ENCODE peak calls at places on chromosome 6, in four cellular contexts. F is HepG2, B is K562, E is GM12878. X is an unnamed sample.

GRCh38 chr6:362924-363249 is 28.7 kb upstream of the IRF4 start:
- DNase-seq in F (no peak), B (no peak), E (no peak), X (no peak)

GRCh38 chr6:34333858-34334257 is 58.6 kb downstream of the NUDT3 start:
- DNase-seq in F (no peak), B (no peak), E (no peak), X (no peak)

GRCh38 chr6:116450769-116451740 is 10.1 kb upstream of the CALHM6 start:
- DNase-seq in F (no peak), B (no peak), E (peak), X (no peak)

GRCh38 chr6:39665871-39666270 is 59.3 kb downstream of the KIF6 start:
- DNase-seq in F (no peak), B (no peak), E (no peak), X (no peak)

GRCh38 chr6:23137596-23137995 is 568.2 kb downstream of the HDGFL1 start:
- DNase-seq in F (no peak), B (no peak), E (no peak), X (no peak)

GRCh38 chr6:53796791-53797190 is 2.0 kb downstream of the LRRC1 start:
- DNase-seq in F (no peak), B (no peak), E (no peak), X (no peak)

GRCh38 chr6:137794510-137795200 is 72.4 kb upstream of the TNFAIP3 start:
- DNase-seq in F (peak), B (peak), E (no peak), X (no peak)

GRCh38 chr6:2935566-2936291 is 32.6 kb upstream of the SERPINB9 start:
- DNase-seq in F (no peak), B (no peak), E (no peak), X (peak)

GRCh38 chr6:18264338-18265098 is at the start of gene DEK:
- DNase-seq in F (peak), B (peak), E (no peak), X (no peak)

GRCh38 chr6:52598123-52598823 is 21.4 kb upstream of the TRAM2 start:
- DNase-seq in F (peak), B (peak), E (no peak), X (peak)

GRCh38 chr6:52598824-52599190 is 21.9 kb upstream of the TRAM2 start:
- DNase-seq in F (no peak), B (no peak), E (no peak), X (no peak)

GRCh38 chr6:52605610-52606185 is 28.8 kb upstream of the TRAM2 start:
- DNase-seq in F (no peak), B (no peak), E (no peak), X (no peak)

GRCh38 chr6:52597738-52598122 is 20.9 kb upstream of the TRAM2 start:
- DNase-seq in F (no peak), B (no peak), E (no peak), X (no peak)

GRCh38 chr6:52603000-52603795 is 26.3 kb upstream of the TRAM2 start:
- DNase-seq in F (no peak), B (no peak), E (no peak), X (no peak)
- TF ChIP-seq CBX5 in F (no peak), B (no peak), E (no peak), X (no peak)

DNA sequence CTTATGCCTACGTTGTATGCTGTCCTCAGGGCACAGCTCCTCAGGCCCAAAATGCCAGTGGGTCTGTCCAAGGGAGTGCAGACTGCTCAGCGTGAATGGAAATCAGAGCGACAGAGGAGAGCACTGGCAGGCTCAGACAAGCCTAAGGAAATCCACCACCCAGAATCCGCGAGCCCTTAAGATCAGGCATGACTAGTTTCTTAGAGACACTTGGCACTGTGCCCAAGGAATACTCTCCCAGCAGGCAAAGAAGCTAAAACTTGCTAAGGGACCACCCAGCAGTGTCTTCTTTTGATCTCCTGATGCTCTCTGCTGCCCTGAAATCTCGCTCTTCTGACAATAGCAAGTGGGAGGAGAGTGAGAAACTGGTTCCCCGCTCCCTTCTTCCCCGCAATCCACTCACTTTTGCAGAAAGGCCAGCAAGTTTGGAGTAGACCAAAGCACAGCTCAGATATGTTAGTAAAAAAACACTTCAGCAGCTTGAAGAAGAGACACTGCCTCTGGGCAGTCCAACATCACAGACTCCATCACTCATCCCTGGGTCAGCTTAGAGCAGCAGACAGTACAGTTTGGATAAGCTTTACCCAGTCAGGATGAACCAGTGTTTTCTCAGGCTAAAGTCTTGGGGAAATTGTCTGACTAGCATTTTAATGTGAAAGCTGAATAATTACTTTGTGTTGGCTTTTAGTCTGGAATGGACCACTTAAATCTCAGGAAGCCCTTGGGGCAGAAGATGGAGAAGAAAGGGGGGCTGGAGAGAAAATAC is 32.4 kb downstream of the TRAF3IP2 start:
- DNase-seq in F (no peak), B (no peak), E (no peak), X (no peak)
- TF ChIP-seq CBX5 in F (no peak), B (no peak), E (no peak), X (no peak)

GRCh38 chr6:12474167-12475140 is 184.3 kb downstream of the EDN1 start:
- DNase-seq in F (peak), B (no peak), E (no peak), X (no peak)

GRCh38 chr6:12467706-12468670 is 177.8 kb downstream of the EDN1 start:
- DNase-seq in F (no peak), B (no peak), E (no peak), X (no peak)

GRCh38 chr6:12476484-12476883 is 186.3 kb downstream of the EDN1 start:
- DNase-seq in F (no peak), B (no peak), E (no peak), X (no peak)

GRCh38 chr6:12473494-12473893 is 183.3 kb downstream of the EDN1 start:
- DNase-seq in F (no peak), B (no peak), E (no peak), X (no peak)

DNA sequence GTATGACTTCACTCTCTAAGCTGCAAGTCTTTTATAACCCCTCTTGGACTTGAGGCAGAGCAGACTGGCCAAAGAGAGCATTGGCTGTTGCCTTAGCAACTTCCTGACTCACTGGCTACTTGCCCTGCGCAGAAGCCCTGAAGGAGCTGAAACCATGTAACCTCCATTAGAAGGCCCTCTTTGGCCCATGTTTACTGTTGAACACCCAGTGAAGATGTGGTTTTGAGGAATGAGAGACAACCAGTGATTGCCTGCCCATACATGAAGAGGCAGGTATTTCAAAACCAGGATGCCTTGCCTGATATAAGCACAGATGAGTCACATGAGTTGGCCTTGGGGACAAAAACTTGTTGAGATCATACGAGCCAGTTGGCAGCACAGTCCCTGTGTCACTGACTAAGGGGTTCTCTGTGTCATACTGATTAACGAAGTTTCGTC is 182.5 kb downstream of the EDN1 start:
- DNase-seq in F (peak), B (no peak), E (no peak), X (no peak)
- TF ChIP-seq CBX5 in F (no peak), B (no peak), E (no peak), X (no peak)

DNA sequence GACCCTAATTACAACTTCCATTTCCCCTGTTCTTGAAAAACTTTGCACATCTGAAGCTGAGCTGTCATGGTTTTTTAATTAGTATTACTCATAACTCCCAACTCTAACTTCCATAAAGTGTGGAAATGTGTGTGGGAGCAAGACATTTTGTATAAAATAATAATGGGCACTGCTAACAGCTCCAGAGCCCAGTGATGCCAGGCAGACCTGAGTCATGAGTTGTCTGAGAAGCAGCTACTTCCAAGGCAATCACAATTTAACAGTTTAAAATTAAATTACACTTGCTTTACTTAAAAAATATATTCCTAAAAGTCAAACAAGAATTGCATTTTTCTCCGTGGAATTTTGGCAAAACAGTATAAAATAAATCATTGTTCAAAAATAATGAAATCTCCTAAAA is 6.4 kb downstream of the SLC2A12 start:
- DNase-seq in F (no peak), B (no peak), E (no peak), X (no peak)
- TF ChIP-seq CBX5 in F (no peak), B (no peak), E (no peak), X (no peak)

DNA sequence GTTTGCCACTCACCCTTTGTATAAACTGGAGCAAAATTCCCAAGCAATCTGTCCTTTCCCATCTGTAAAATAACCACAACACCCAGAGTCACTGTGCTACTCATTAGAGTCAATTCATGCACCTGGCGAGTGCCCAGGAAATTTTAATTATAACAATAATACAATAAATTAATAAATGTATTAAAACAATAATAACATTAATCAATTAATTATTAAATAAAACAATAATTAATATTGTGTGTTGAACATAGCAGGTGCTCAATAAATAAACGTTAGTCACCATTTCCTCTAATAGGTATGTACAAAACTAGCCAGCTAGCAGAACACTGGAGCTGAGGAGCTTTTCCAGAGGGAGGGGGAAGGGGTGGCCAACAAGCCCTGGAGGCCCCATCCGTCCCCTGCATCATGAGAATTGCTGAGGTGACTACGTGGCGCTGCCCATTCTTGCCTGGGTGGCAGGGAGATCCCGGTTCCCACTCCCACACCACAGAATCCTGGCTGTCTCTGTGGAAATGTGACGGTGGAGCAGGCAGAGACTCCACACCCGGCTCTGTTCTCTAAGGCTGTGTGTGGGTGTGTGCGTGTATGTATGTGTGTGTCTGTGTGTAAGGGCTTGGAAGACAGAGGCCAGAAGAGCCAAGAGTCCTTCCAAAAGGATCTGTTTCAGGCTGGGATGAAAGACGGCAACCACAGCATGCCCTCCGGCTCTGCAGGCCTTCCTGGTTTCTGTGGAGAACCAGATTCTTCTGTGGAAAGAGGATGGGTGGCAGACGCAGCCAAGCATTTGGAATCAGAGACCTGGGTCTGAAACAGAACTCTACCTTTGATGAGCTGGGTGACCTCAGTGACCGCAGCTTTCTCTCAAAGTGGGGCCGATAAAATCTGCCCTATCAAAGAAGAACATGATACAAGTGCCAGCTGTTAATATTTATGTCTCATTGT is 18.8 kb upstream of the EZR start:
- DNase-seq in F (no peak), B (no peak), E (no peak), X (no peak)
- TF ChIP-seq CBX5 in F (no peak), B (no peak), E (no peak), X (no peak)

DNA sequence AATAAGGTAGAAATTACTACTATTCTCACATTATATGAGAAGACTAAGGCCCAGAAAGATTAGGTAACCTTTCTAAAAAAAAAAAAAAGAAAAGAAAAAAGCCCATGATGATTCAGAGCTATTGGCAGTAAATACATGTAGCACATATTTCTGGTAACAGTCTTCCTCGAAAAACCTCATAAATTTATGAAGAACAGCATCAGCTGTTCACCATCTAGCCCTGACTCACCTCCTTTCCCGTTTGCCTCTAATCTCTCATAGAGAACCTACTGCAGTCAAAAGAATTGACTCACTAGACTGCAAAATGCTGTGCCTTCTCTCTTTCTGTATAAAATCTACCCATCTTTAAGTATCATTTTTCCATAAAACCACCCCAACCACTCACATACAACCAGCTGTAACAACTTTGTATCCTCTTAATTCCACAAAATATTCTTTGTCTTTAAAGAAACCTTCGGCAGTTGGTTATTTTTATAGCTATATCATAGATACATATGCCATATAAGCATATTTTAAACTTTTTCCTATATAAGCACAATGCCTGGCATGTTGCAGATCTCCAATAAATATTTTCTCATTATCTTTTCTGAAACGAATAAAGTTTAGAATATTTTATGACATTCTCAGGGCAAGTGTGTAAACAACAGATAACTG is 152.7 kb upstream of the ENPP5 start:
- DNase-seq in F (no peak), B (no peak), E (no peak), X (no peak)
- TF ChIP-seq CBX5 in F (no peak), B (no peak), E (no peak), X (no peak)

DNA sequence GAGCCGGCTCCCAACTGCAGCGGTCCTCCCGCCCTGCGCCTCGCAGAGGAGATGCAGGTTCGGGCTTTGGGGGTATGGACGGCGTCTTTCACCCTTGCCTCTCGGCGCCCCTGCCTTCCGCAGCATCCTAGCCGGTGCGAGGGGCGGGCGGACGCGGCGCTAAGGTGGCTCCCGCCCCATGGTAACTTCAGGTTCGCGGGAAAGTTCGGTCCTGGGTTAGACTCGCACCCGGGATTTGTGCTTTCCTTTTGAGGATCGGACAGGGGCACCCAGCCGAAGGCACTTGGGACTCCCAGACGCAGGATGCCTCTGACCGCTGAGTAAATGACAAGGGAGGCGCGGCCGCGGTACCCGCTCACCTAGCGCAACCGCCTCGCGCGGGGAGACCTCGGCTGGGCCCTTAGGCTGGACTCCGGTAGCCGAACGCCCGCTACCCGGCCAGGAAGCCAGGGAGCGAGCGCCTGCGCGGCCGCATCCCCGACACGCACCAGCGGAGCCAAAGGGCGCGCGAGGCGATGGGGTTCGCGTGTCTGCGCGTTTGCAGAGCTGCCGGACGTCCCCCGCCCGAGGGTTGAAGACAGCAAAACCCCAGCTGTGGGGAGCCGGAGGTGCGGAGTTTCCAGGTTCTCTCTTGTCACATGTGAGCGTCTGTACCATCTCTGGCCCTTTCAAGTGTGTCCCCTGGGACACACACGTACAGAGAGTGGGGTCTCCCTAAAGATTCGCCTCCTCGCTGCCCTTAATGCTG is 1.1 kb downstream of the RSPO3 start:
- DNase-seq in F (no peak), B (no peak), E (no peak), X (peak)
- TF ChIP-seq CBX5 in F (no peak), B (no peak), E (no peak), X (no peak)

X was measured in H1.